ENCODE peak calls at places on chromosomes 1 and 21, in six cellular contexts. E is IMR-90, D is lower lobe of right lung, Q is left lung, X is SJSA1, J is OCI-LY7. F is an unnamed sample.

GRCh38 chr1:95974586-95974985 is 740.6 kb downstream of the RWDD3 start:
- DNase-seq in E (peak; percentile 3), D (no peak), Q (no peak), X (no peak), J (no peak), F (no peak)

GRCh38 chr1:238982736-238983135 is 403.6 kb upstream of the CHRM3 start:
- DNase-seq in E (no peak), D (no peak), Q (no peak), X (no peak), J (no peak), F (no peak)

GRCh38 chr1:119254067-119254720 is 113.7 kb upstream of the WARS2 start:
- DNase-seq in E (no peak), D (no peak), Q (no peak), X (no peak), J (no peak), F (no peak)

GRCh38 chr1:58903450-58904298 is 119.8 kb upstream of the JUN start:
- DNase-seq in E (peak; percentile 89), D (peak; percentile 96), Q (peak; percentile 95), X (peak; percentile 94), J (no peak), F (peak; percentile 40)

GRCh38 chr1:14334336-14335176 is 263.9 kb upstream of the KAZN start:
- DNase-seq in E (no peak), D (no peak), Q (no peak), X (no peak), J (peak; percentile 74), F (no peak)

GRCh38 chr1:164671597-164672327 is 112.8 kb downstream of the PBX1 start:
- DNase-seq in E (peak; percentile 50), D (no peak), Q (no peak), X (no peak), J (no peak), F (no peak)

GRCh38 chr1:235857756-235858155 is 8.9 kb downstream of the LYST start:
- DNase-seq in E (no peak), D (no peak), Q (no peak), X (no peak), J (no peak), F (no peak)

GRCh38 chr1:5597991-5598823 is 394.0 kb downstream of the NPHP4 start:
- DNase-seq in E (no peak), D (no peak), Q (no peak), X (peak; percentile 15), J (peak; percentile 10), F (no peak)

GRCh38 chr1:85692730-85693314 is 15.4 kb downstream of the ZNHIT6 start:
- DNase-seq in E (peak; percentile 78), D (no peak), Q (no peak), X (no peak), J (no peak), F (no peak)

GRCh38 chr1:5985250-5985649 is 7.0 kb downstream of the NPHP4 start:
- DNase-seq in E (no peak), D (peak; percentile 34), Q (no peak), X (no peak), J (no peak), F (no peak)

GRCh38 chr1:213914351-213914750 is 73.4 kb upstream of the PROX1 start:
- DNase-seq in E (no peak), D (no peak), Q (no peak), X (no peak), J (no peak), F (no peak)

GRCh38 chr1:202086579-202087350 is 36.0 kb upstream of the GPR37L1 start:
- DNase-seq in E (no peak), D (peak; percentile 50), Q (peak; percentile 59), X (no peak), J (no peak), F (no peak)

GRCh38 chr1:153936011-153936802 is 10.3 kb downstream of the DENND4B start:
- DNase-seq in E (no peak), D (no peak), Q (peak; percentile 11), X (no peak), J (no peak), F (no peak)

GRCh38 chr1:87064309-87064708 is 149.9 kb downstream of the HS2ST1 start:
- DNase-seq in E (no peak), D (no peak), Q (no peak), X (no peak), J (no peak), F (no peak)

GRCh38 chr21:29034678-29035077 is 10.2 kb downstream of the USP16 start:
- DNase-seq in E (no peak), D (no peak), Q (no peak), X (no peak), J (no peak), F (no peak)

GRCh38 chr1:59215766-59216291 is 81.1 kb upstream of the FGGY start:
- DNase-seq in E (no peak), D (no peak), Q (no peak), X (no peak), J (no peak), F (no peak)

GRCh38 chr21:34836103-34836932 is 167.5 kb downstream of the CLIC6 start:
- DNase-seq in E (peak; percentile 100), D (peak; percentile 86), Q (peak; percentile 89), X (peak; percentile 98), J (no peak), F (no peak)

GRCh38 chr1:172585348-172585747 is 52.4 kb downstream of the SUCO start:
- DNase-seq in E (peak; percentile 46), D (no peak), Q (no peak), X (no peak), J (no peak), F (no peak)

GRCh38 chr1:25899792-25900191 is 6.4 kb downstream of the STMN1 start:
- DNase-seq in E (no peak), D (no peak), Q (no peak), X (no peak), J (no peak), F (no peak)

GRCh38 chr1:84803604-84804003 is 89.4 kb downstream of the LPAR3 start:
- DNase-seq in E (no peak), D (no peak), Q (no peak), X (no peak), J (no peak), F (no peak)

GRCh38 chr1:110956586-110956985 is 7.1 kb downstream of the LRIF1 start:
- DNase-seq in E (no peak), D (no peak), Q (no peak), X (no peak), J (peak; percentile 3), F (no peak)

GRCh38 chr1:198018529-198018928 is 101.4 kb downstream of the LHX9 start:
- DNase-seq in E (peak; percentile 93), D (no peak), Q (no peak), X (peak; percentile 91), J (no peak), F (no peak)

GRCh38 chr1:229430761-229431269 is 3.1 kb downstream of the ACTA1 start:
- DNase-seq in E (peak; percentile 37), D (peak; percentile 70), Q (peak; percentile 54), X (peak; percentile 68), J (no peak), F (peak; percentile 16)

GRCh38 chr1:152859696-152860095 is at the start of gene LCE7A:
- DNase-seq in E (no peak), D (no peak), Q (no peak), X (no peak), J (no peak), F (no peak)
- H3K9me3 ChIP-seq in E (no peaks in the 10 kb centered on the region), D (no peaks in the 10 kb centered on the region), Q (no peaks in the 10 kb centered on the region), X (no peaks in the 10 kb centered on the region), J (no peaks in the 10 kb centered on the region), F (no peaks in the 10 kb centered on the region)

GRCh38 chr21:38821959-38822682 is 16.4 kb downstream of the ETS2 start:
- DNase-seq in E (no peak), D (no peak), Q (no peak), X (no peak), J (no peak), F (no peak)
- H3K9me3 ChIP-seq in E (peaks cover 2% of the 10 kb centered on the region), D (peaks cover 6% of the 10 kb centered on the region), Q (no peaks in the 10 kb centered on the region), X (peaks cover 5% of the 10 kb centered on the region), J (peaks cover 14% of the 10 kb centered on the region), F (no peaks in the 10 kb centered on the region)

DNA sequence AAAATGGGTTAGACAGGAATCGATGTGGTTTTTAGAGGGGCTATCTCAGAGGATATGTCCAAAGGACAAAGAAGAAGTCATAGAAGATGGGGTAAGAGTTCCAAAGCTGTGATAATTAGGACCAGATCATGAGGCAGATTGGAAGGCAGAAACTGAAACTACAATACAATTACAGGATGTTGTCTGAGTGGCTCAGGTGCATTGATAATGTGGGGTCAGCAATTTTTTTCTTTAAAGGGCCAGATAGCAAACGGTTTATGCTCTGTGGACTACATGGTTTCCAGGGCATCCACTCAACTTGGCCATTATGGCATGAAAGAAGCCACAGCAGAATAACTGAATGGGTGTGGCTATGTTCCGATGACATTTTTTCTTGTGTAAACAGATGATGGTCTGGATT is 198.2 kb upstream of the ADGRL4 start:
- DNase-seq in E (no peak), D (no peak), Q (no peak), X (no peak), J (no peak), F (no peak)
- H3K9me3 ChIP-seq in E (no peaks in the 10 kb centered on the region), D (no peaks in the 10 kb centered on the region), Q (no peaks in the 10 kb centered on the region), X (no peaks in the 10 kb centered on the region), J (no peaks in the 10 kb centered on the region), F (no peaks in the 10 kb centered on the region)

GRCh38 chr1:152112885-152113432 is 2.3 kb downstream of the TCHH start:
- DNase-seq in E (no peak), D (no peak), Q (no peak), X (no peak), J (no peak), F (no peak)
- H3K9me3 ChIP-seq in E (peaks cover 13% of the 10 kb centered on the region), D (peaks cover 7% of the 10 kb centered on the region), Q (no peaks in the 10 kb centered on the region), X (peaks cover 13% of the 10 kb centered on the region), J (no peaks in the 10 kb centered on the region), F (no peaks in the 10 kb centered on the region)

GRCh38 chr21:10641107-10641506 is 119.7 kb downstream of the TPTE start:
- DNase-seq in E (no peak), D (no peak), Q (no peak), X (no peak), J (no peak), F (no peak)

GRCh38 chr21:10639123-10639522 is 117.7 kb downstream of the TPTE start:
- DNase-seq in E (no peak), D (no peak), Q (no peak), X (no peak), J (no peak), F (no peak)

GRCh38 chr21:10640446-10640845 is 119.1 kb downstream of the TPTE start:
- DNase-seq in E (no peak), D (no peak), Q (no peak), X (no peak), J (no peak), F (no peak)
- H3K9me3 ChIP-seq in E (peaks cover 33% of the 10 kb centered on the region), D (peaks cover 38% of the 10 kb centered on the region), Q (no peaks in the 10 kb centered on the region), X (peaks cover 5% of the 10 kb centered on the region), J (peaks cover 26% of the 10 kb centered on the region), F (peaks cover 6% of the 10 kb centered on the region)

GRCh38 chr1:207128336-207128921 is 24.4 kb downstream of the C4BPA start:
- DNase-seq in E (no peak), D (no peak), Q (no peak), X (peak; percentile 56), J (no peak), F (no peak)
- H3K9me3 ChIP-seq in E (peaks cover 1% of the 10 kb centered on the region), D (peaks cover 19% of the 10 kb centered on the region), Q (no peaks in the 10 kb centered on the region), X (no peaks in the 10 kb centered on the region), J (no peaks in the 10 kb centered on the region), F (peaks cover 5% of the 10 kb centered on the region)

F was measured in T-helper 17 cell.